ENCODE peak calls at places on chromosomes 2 and 18, in seven cellular contexts. One of them, this sample, is unnamed.

GRCh38 chr2:112138143-112139032 is at the start of gene FBLN7:
- DNase-seq in stimulated activated CD8-positive, alpha-beta memory T cell treated with anti-CD3 and anti-CD28 coated beads, Interleukin-4, amount 100 ng/mL, for 48 hours: no peak
- DNase-seq in GM19239: no peak
- DNase-seq in kidney glomerular epithelial cell: no peak
- DNase-seq in T-helper 1 cell: no peak
- DNase-seq in DMS 273 treated with DMSO at 0.1 percent for 48 hours: no peak
- DNase-seq in breast epithelium: no peak
- DNase-seq in this sample: peak

GRCh38 chr2:60416221-60417008 is 137.0 kb downstream of the BCL11A start:
- DNase-seq in stimulated activated CD8-positive, alpha-beta memory T cell treated with anti-CD3 and anti-CD28 coated beads, Interleukin-4, amount 100 ng/mL, for 48 hours: no peak
- DNase-seq in GM19239: no peak
- DNase-seq in kidney glomerular epithelial cell: no peak
- DNase-seq in T-helper 1 cell: no peak
- DNase-seq in DMS 273 treated with DMSO at 0.1 percent for 48 hours: no peak
- DNase-seq in breast epithelium: peak
- DNase-seq in this sample: peak

GRCh38 chr2:78967294-78967693 is 58.2 kb upstream of the REG3G start:
- DNase-seq in stimulated activated CD8-positive, alpha-beta memory T cell treated with anti-CD3 and anti-CD28 coated beads, Interleukin-4, amount 100 ng/mL, for 48 hours: no peak
- DNase-seq in GM19239: no peak
- DNase-seq in kidney glomerular epithelial cell: no peak
- DNase-seq in T-helper 1 cell: no peak
- DNase-seq in DMS 273 treated with DMSO at 0.1 percent for 48 hours: no peak
- DNase-seq in breast epithelium: no peak
- DNase-seq in this sample: peak

GRCh38 chr2:72150157-72150960 is 2.7 kb upstream of the CYP26B1 start:
- DNase-seq in stimulated activated CD8-positive, alpha-beta memory T cell treated with anti-CD3 and anti-CD28 coated beads, Interleukin-4, amount 100 ng/mL, for 48 hours: peak
- DNase-seq in GM19239: peak
- DNase-seq in kidney glomerular epithelial cell: peak
- DNase-seq in T-helper 1 cell: peak
- DNase-seq in DMS 273 treated with DMSO at 0.1 percent for 48 hours: peak
- DNase-seq in breast epithelium: peak
- DNase-seq in this sample: peak

GRCh38 chr18:45954070-45954712 is 12.9 kb downstream of the EPG5 start:
- DNase-seq in stimulated activated CD8-positive, alpha-beta memory T cell treated with anti-CD3 and anti-CD28 coated beads, Interleukin-4, amount 100 ng/mL, for 48 hours: no peak
- DNase-seq in GM19239: no peak
- DNase-seq in kidney glomerular epithelial cell: peak
- DNase-seq in T-helper 1 cell: no peak
- DNase-seq in DMS 273 treated with DMSO at 0.1 percent for 48 hours: no peak
- DNase-seq in breast epithelium: no peak
- DNase-seq in this sample: peak

GRCh38 chr18:48817021-48817461 is 133.7 kb downstream of the SMAD7 start:
- DNase-seq in stimulated activated CD8-positive, alpha-beta memory T cell treated with anti-CD3 and anti-CD28 coated beads, Interleukin-4, amount 100 ng/mL, for 48 hours: peak
- DNase-seq in GM19239: no peak
- DNase-seq in kidney glomerular epithelial cell: no peak
- DNase-seq in T-helper 1 cell: no peak
- DNase-seq in DMS 273 treated with DMSO at 0.1 percent for 48 hours: no peak
- DNase-seq in breast epithelium: no peak
- DNase-seq in this sample: no peak

GRCh38 chr18:9516437-9517064 is 41.2 kb downstream of the RALBP1 start:
- DNase-seq in stimulated activated CD8-positive, alpha-beta memory T cell treated with anti-CD3 and anti-CD28 coated beads, Interleukin-4, amount 100 ng/mL, for 48 hours: no peak
- DNase-seq in GM19239: no peak
- DNase-seq in kidney glomerular epithelial cell: peak
- DNase-seq in T-helper 1 cell: peak
- DNase-seq in DMS 273 treated with DMSO at 0.1 percent for 48 hours: peak
- DNase-seq in breast epithelium: no peak
- DNase-seq in this sample: no peak

GRCh38 chr2:8565399-8566154 is 116.3 kb upstream of the ID2 start:
- DNase-seq in stimulated activated CD8-positive, alpha-beta memory T cell treated with anti-CD3 and anti-CD28 coated beads, Interleukin-4, amount 100 ng/mL, for 48 hours: no peak
- DNase-seq in GM19239: no peak
- DNase-seq in kidney glomerular epithelial cell: no peak
- DNase-seq in T-helper 1 cell: no peak
- DNase-seq in DMS 273 treated with DMSO at 0.1 percent for 48 hours: no peak
- DNase-seq in breast epithelium: no peak
- DNase-seq in this sample: peak

GRCh38 chr2:11899264-11899818 is 152.9 kb downstream of the LPIN1 start:
- DNase-seq in stimulated activated CD8-positive, alpha-beta memory T cell treated with anti-CD3 and anti-CD28 coated beads, Interleukin-4, amount 100 ng/mL, for 48 hours: no peak
- DNase-seq in GM19239: no peak
- DNase-seq in kidney glomerular epithelial cell: peak
- DNase-seq in T-helper 1 cell: no peak
- DNase-seq in DMS 273 treated with DMSO at 0.1 percent for 48 hours: no peak
- DNase-seq in breast epithelium: no peak
- DNase-seq in this sample: no peak

GRCh38 chr2:222904557-222905258 is 43.9 kb downstream of the ACSL3 start:
- DNase-seq in stimulated activated CD8-positive, alpha-beta memory T cell treated with anti-CD3 and anti-CD28 coated beads, Interleukin-4, amount 100 ng/mL, for 48 hours: no peak
- DNase-seq in GM19239: no peak
- DNase-seq in kidney glomerular epithelial cell: no peak
- DNase-seq in T-helper 1 cell: no peak
- DNase-seq in DMS 273 treated with DMSO at 0.1 percent for 48 hours: no peak
- DNase-seq in breast epithelium: no peak
- DNase-seq in this sample: no peak

GRCh38 chr2:232343816-232344215 is 34.7 kb upstream of the ALPP start:
- DNase-seq in stimulated activated CD8-positive, alpha-beta memory T cell treated with anti-CD3 and anti-CD28 coated beads, Interleukin-4, amount 100 ng/mL, for 48 hours: no peak
- DNase-seq in GM19239: no peak
- DNase-seq in kidney glomerular epithelial cell: no peak
- DNase-seq in T-helper 1 cell: no peak
- DNase-seq in DMS 273 treated with DMSO at 0.1 percent for 48 hours: no peak
- DNase-seq in breast epithelium: no peak
- DNase-seq in this sample: no peak

GRCh38 chr2:117057021-117057420 is 757.5 kb upstream of the DDX18 start:
- DNase-seq in stimulated activated CD8-positive, alpha-beta memory T cell treated with anti-CD3 and anti-CD28 coated beads, Interleukin-4, amount 100 ng/mL, for 48 hours: no peak
- DNase-seq in GM19239: no peak
- DNase-seq in kidney glomerular epithelial cell: no peak
- DNase-seq in T-helper 1 cell: no peak
- DNase-seq in DMS 273 treated with DMSO at 0.1 percent for 48 hours: no peak
- DNase-seq in breast epithelium: no peak
- DNase-seq in this sample: no peak

GRCh38 chr2:113895301-113895700 is 5.4 kb downstream of the ACTR3 start:
- DNase-seq in stimulated activated CD8-positive, alpha-beta memory T cell treated with anti-CD3 and anti-CD28 coated beads, Interleukin-4, amount 100 ng/mL, for 48 hours: no peak
- DNase-seq in GM19239: no peak
- DNase-seq in kidney glomerular epithelial cell: peak
- DNase-seq in T-helper 1 cell: no peak
- DNase-seq in DMS 273 treated with DMSO at 0.1 percent for 48 hours: no peak
- DNase-seq in breast epithelium: no peak
- DNase-seq in this sample: no peak

GRCh38 chr2:200617089-200618050 is 31.6 kb downstream of the AOX1 start:
- DNase-seq in stimulated activated CD8-positive, alpha-beta memory T cell treated with anti-CD3 and anti-CD28 coated beads, Interleukin-4, amount 100 ng/mL, for 48 hours: no peak
- DNase-seq in GM19239: no peak
- DNase-seq in kidney glomerular epithelial cell: no peak
- DNase-seq in T-helper 1 cell: no peak
- DNase-seq in DMS 273 treated with DMSO at 0.1 percent for 48 hours: no peak
- DNase-seq in breast epithelium: no peak
- DNase-seq in this sample: no peak

GRCh38 chr2:437772-438393 is 150.0 kb upstream of the ALKAL2 start:
- DNase-seq in stimulated activated CD8-positive, alpha-beta memory T cell treated with anti-CD3 and anti-CD28 coated beads, Interleukin-4, amount 100 ng/mL, for 48 hours: peak
- DNase-seq in GM19239: peak
- DNase-seq in kidney glomerular epithelial cell: no peak
- DNase-seq in T-helper 1 cell: peak
- DNase-seq in DMS 273 treated with DMSO at 0.1 percent for 48 hours: peak
- DNase-seq in breast epithelium: peak
- DNase-seq in this sample: no peak

GRCh38 chr2:98403878-98404277 is 40.8 kb upstream of the INPP4A start:
- DNase-seq in stimulated activated CD8-positive, alpha-beta memory T cell treated with anti-CD3 and anti-CD28 coated beads, Interleukin-4, amount 100 ng/mL, for 48 hours: no peak
- DNase-seq in GM19239: no peak
- DNase-seq in kidney glomerular epithelial cell: no peak
- DNase-seq in T-helper 1 cell: no peak
- DNase-seq in DMS 273 treated with DMSO at 0.1 percent for 48 hours: no peak
- DNase-seq in breast epithelium: no peak
- DNase-seq in this sample: no peak

GRCh38 chr2:179580378-179581146 is 280.9 kb downstream of the ZNF385B start:
- DNase-seq in stimulated activated CD8-positive, alpha-beta memory T cell treated with anti-CD3 and anti-CD28 coated beads, Interleukin-4, amount 100 ng/mL, for 48 hours: no peak
- DNase-seq in GM19239: no peak
- DNase-seq in kidney glomerular epithelial cell: peak
- DNase-seq in T-helper 1 cell: no peak
- DNase-seq in DMS 273 treated with DMSO at 0.1 percent for 48 hours: no peak
- DNase-seq in breast epithelium: no peak
- DNase-seq in this sample: no peak

GRCh38 chr2:46643951-46644350 is 164.6 kb downstream of the TMEM247 start:
- DNase-seq in stimulated activated CD8-positive, alpha-beta memory T cell treated with anti-CD3 and anti-CD28 coated beads, Interleukin-4, amount 100 ng/mL, for 48 hours: peak
- DNase-seq in GM19239: no peak
- DNase-seq in kidney glomerular epithelial cell: no peak
- DNase-seq in T-helper 1 cell: no peak
- DNase-seq in DMS 273 treated with DMSO at 0.1 percent for 48 hours: no peak
- DNase-seq in breast epithelium: no peak
- DNase-seq in this sample: no peak

GRCh38 chr2:34241905-34242740 is 643.0 kb upstream of the FAM98A start:
- DNase-seq in stimulated activated CD8-positive, alpha-beta memory T cell treated with anti-CD3 and anti-CD28 coated beads, Interleukin-4, amount 100 ng/mL, for 48 hours: no peak
- DNase-seq in GM19239: no peak
- DNase-seq in kidney glomerular epithelial cell: peak
- DNase-seq in T-helper 1 cell: no peak
- DNase-seq in DMS 273 treated with DMSO at 0.1 percent for 48 hours: peak
- DNase-seq in breast epithelium: no peak
- DNase-seq in this sample: no peak

GRCh38 chr2:3113769-3114168 is 263.8 kb downstream of the EIPR1 start:
- DNase-seq in stimulated activated CD8-positive, alpha-beta memory T cell treated with anti-CD3 and anti-CD28 coated beads, Interleukin-4, amount 100 ng/mL, for 48 hours: no peak
- DNase-seq in GM19239: no peak
- DNase-seq in kidney glomerular epithelial cell: no peak
- DNase-seq in T-helper 1 cell: no peak
- DNase-seq in DMS 273 treated with DMSO at 0.1 percent for 48 hours: no peak
- DNase-seq in breast epithelium: no peak
- DNase-seq in this sample: no peak

GRCh38 chr18:13267517-13267916 is 49.0 kb downstream of the LDLRAD4 start:
- DNase-seq in stimulated activated CD8-positive, alpha-beta memory T cell treated with anti-CD3 and anti-CD28 coated beads, Interleukin-4, amount 100 ng/mL, for 48 hours: no peak
- DNase-seq in GM19239: no peak
- DNase-seq in kidney glomerular epithelial cell: no peak
- DNase-seq in T-helper 1 cell: peak
- DNase-seq in DMS 273 treated with DMSO at 0.1 percent for 48 hours: no peak
- DNase-seq in breast epithelium: no peak
- DNase-seq in this sample: no peak

GRCh38 chr2:127425540-127426490 is 7.6 kb downstream of the PROC start:
- DNase-seq in stimulated activated CD8-positive, alpha-beta memory T cell treated with anti-CD3 and anti-CD28 coated beads, Interleukin-4, amount 100 ng/mL, for 48 hours: no peak
- DNase-seq in GM19239: no peak
- DNase-seq in kidney glomerular epithelial cell: no peak
- DNase-seq in T-helper 1 cell: no peak
- DNase-seq in DMS 273 treated with DMSO at 0.1 percent for 48 hours: no peak
- DNase-seq in breast epithelium: peak
- DNase-seq in this sample: no peak

GRCh38 chr18:31248783-31249521 is 69.0 kb upstream of the DSG1 start:
- DNase-seq in stimulated activated CD8-positive, alpha-beta memory T cell treated with anti-CD3 and anti-CD28 coated beads, Interleukin-4, amount 100 ng/mL, for 48 hours: no peak
- DNase-seq in GM19239: no peak
- DNase-seq in kidney glomerular epithelial cell: peak
- DNase-seq in T-helper 1 cell: no peak
- DNase-seq in DMS 273 treated with DMSO at 0.1 percent for 48 hours: no peak
- DNase-seq in breast epithelium: no peak
- DNase-seq in this sample: no peak

GRCh38 chr18:23827681-23828080 is 138.4 kb downstream of the LAMA3 start:
- DNase-seq in stimulated activated CD8-positive, alpha-beta memory T cell treated with anti-CD3 and anti-CD28 coated beads, Interleukin-4, amount 100 ng/mL, for 48 hours: no peak
- DNase-seq in GM19239: no peak
- DNase-seq in kidney glomerular epithelial cell: peak
- DNase-seq in T-helper 1 cell: no peak
- DNase-seq in DMS 273 treated with DMSO at 0.1 percent for 48 hours: no peak
- DNase-seq in breast epithelium: peak
- DNase-seq in this sample: no peak

GRCh38 chr2:137888845-137889244 is 75.4 kb upstream of the HNMT start:
- DNase-seq in stimulated activated CD8-positive, alpha-beta memory T cell treated with anti-CD3 and anti-CD28 coated beads, Interleukin-4, amount 100 ng/mL, for 48 hours: no peak
- DNase-seq in GM19239: no peak
- DNase-seq in kidney glomerular epithelial cell: peak
- DNase-seq in T-helper 1 cell: no peak
- DNase-seq in DMS 273 treated with DMSO at 0.1 percent for 48 hours: peak
- DNase-seq in breast epithelium: no peak
- DNase-seq in this sample: peak

GRCh38 chr2:69780907-69781306 is 39.0 kb downstream of the ANXA4 start:
- DNase-seq in stimulated activated CD8-positive, alpha-beta memory T cell treated with anti-CD3 and anti-CD28 coated beads, Interleukin-4, amount 100 ng/mL, for 48 hours: no peak
- DNase-seq in GM19239: no peak
- DNase-seq in kidney glomerular epithelial cell: no peak
- DNase-seq in T-helper 1 cell: no peak
- DNase-seq in DMS 273 treated with DMSO at 0.1 percent for 48 hours: no peak
- DNase-seq in breast epithelium: no peak
- DNase-seq in this sample: no peak

GRCh38 chr2:241638063-241638660 is 669 bp downstream of the ATG4B start:
- DNase-seq in stimulated activated CD8-positive, alpha-beta memory T cell treated with anti-CD3 and anti-CD28 coated beads, Interleukin-4, amount 100 ng/mL, for 48 hours: no peak
- DNase-seq in GM19239: peak
- DNase-seq in kidney glomerular epithelial cell: no peak
- DNase-seq in T-helper 1 cell: no peak
- DNase-seq in DMS 273 treated with DMSO at 0.1 percent for 48 hours: no peak
- DNase-seq in breast epithelium: no peak
- DNase-seq in this sample: no peak

GRCh38 chr18:79136742-79137141 is 67.5 kb downstream of the ATP9B start:
- DNase-seq in stimulated activated CD8-positive, alpha-beta memory T cell treated with anti-CD3 and anti-CD28 coated beads, Interleukin-4, amount 100 ng/mL, for 48 hours: no peak
- DNase-seq in GM19239: no peak
- DNase-seq in kidney glomerular epithelial cell: no peak
- DNase-seq in T-helper 1 cell: no peak
- DNase-seq in DMS 273 treated with DMSO at 0.1 percent for 48 hours: no peak
- DNase-seq in breast epithelium: no peak
- DNase-seq in this sample: no peak

GRCh38 chr2:159439421-159439820 is 152.9 kb upstream of the WDSUB1 start:
- DNase-seq in stimulated activated CD8-positive, alpha-beta memory T cell treated with anti-CD3 and anti-CD28 coated beads, Interleukin-4, amount 100 ng/mL, for 48 hours: no peak
- DNase-seq in GM19239: no peak
- DNase-seq in kidney glomerular epithelial cell: no peak
- DNase-seq in T-helper 1 cell: no peak
- DNase-seq in DMS 273 treated with DMSO at 0.1 percent for 48 hours: no peak
- DNase-seq in breast epithelium: no peak
- DNase-seq in this sample: no peak

GRCh38 chr2:104641801-104642200 is 212.1 kb upstream of the POU3F3 start:
- DNase-seq in stimulated activated CD8-positive, alpha-beta memory T cell treated with anti-CD3 and anti-CD28 coated beads, Interleukin-4, amount 100 ng/mL, for 48 hours: no peak
- DNase-seq in GM19239: no peak
- DNase-seq in kidney glomerular epithelial cell: no peak
- DNase-seq in T-helper 1 cell: no peak
- DNase-seq in DMS 273 treated with DMSO at 0.1 percent for 48 hours: no peak
- DNase-seq in breast epithelium: no peak
- DNase-seq in this sample: no peak